ENCODE peak calls at places on chromosomes 16 and 17, in six cellular contexts. One of them, this sample, is unnamed.

GRCh38 chr16:14202697-14203096 is 131.6 kb downstream of the MRTFB start:
- DNase-seq in HTR-8/SVneo: no peak
- DNase-seq in BE2C: no peak
- DNase-seq in left cardiac atrium: no peak
- DNase-seq in amniotic stem cell: no peak
- DNase-seq in upper lobe of left lung: no peak
- DNase-seq in this sample: no peak

GRCh38 chr16:12201216-12201615 is 224.7 kb downstream of the SNX29 start:
- DNase-seq in HTR-8/SVneo: no peak
- DNase-seq in upper lobe of left lung: no peak
- DNase-seq in amniotic stem cell: peak; percentile 54
- DNase-seq in BE2C: no peak
- DNase-seq in left cardiac atrium: no peak
- DNase-seq in this sample: no peak

GRCh38 chr16:48892884-48893283 is 282.9 kb upstream of the N4BP1 start:
- DNase-seq in left cardiac atrium: no peak
- DNase-seq in upper lobe of left lung: no peak
- DNase-seq in HTR-8/SVneo: no peak
- DNase-seq in amniotic stem cell: no peak
- DNase-seq in BE2C: no peak
- DNase-seq in this sample: no peak

GRCh38 chr16:30092373-30093010 is 768 bp upstream of the TBX6 start:
- DNase-seq in upper lobe of left lung: peak; percentile 95
- DNase-seq in left cardiac atrium: peak; percentile 87
- DNase-seq in BE2C: peak; percentile 88
- DNase-seq in HTR-8/SVneo: no peak
- DNase-seq in amniotic stem cell: no peak
- DNase-seq in this sample: peak; percentile 90

GRCh38 chr17:38875477-38876080 is 5.7 kb downstream of the LASP1 start:
- DNase-seq in amniotic stem cell: no peak
- DNase-seq in HTR-8/SVneo: no peak
- DNase-seq in left cardiac atrium: no peak
- DNase-seq in upper lobe of left lung: no peak
- DNase-seq in BE2C: no peak
- DNase-seq in this sample: no peak

GRCh38 chr16:1825864-1826690 is 548 bp downstream of the HAGH start:
- DNase-seq in HTR-8/SVneo: peak; percentile 28
- DNase-seq in left cardiac atrium: peak; percentile 62
- DNase-seq in amniotic stem cell: peak; percentile 43
- DNase-seq in BE2C: no peak
- DNase-seq in upper lobe of left lung: peak; percentile 53
- DNase-seq in this sample: no peak

GRCh38 chr17:62648247-62648953 is 20.9 kb downstream of the MRC2 start:
- DNase-seq in BE2C: no peak
- DNase-seq in upper lobe of left lung: peak; percentile 28
- DNase-seq in left cardiac atrium: peak; percentile 64
- DNase-seq in HTR-8/SVneo: no peak
- DNase-seq in amniotic stem cell: no peak
- DNase-seq in this sample: peak; percentile 52

GRCh38 chr17:17935321-17936271 is 36.6 kb downstream of the TOM1L2 start:
- DNase-seq in HTR-8/SVneo: peak; percentile 95
- DNase-seq in left cardiac atrium: peak; percentile 49
- DNase-seq in amniotic stem cell: peak; percentile 57
- DNase-seq in upper lobe of left lung: peak; percentile 62
- DNase-seq in BE2C: no peak
- DNase-seq in this sample: peak; percentile 75

GRCh38 chr17:58452738-58453137 is 35.4 kb upstream of the RNF43 start:
- DNase-seq in amniotic stem cell: no peak
- DNase-seq in BE2C: no peak
- DNase-seq in left cardiac atrium: no peak
- DNase-seq in HTR-8/SVneo: no peak
- DNase-seq in upper lobe of left lung: no peak
- DNase-seq in this sample: no peak

GRCh38 chr16:3049921-3050481 is 3.6 kb downstream of the MMP25 start:
- DNase-seq in left cardiac atrium: no peak
- DNase-seq in amniotic stem cell: no peak
- DNase-seq in HTR-8/SVneo: no peak
- DNase-seq in upper lobe of left lung: no peak
- DNase-seq in BE2C: no peak
- DNase-seq in this sample: no peak

GRCh38 chr17:4594406-4595349 is 10.3 kb downstream of the SMTNL2 start:
- DNase-seq in BE2C: no peak
- DNase-seq in upper lobe of left lung: peak; percentile 57
- DNase-seq in HTR-8/SVneo: no peak
- DNase-seq in amniotic stem cell: no peak
- DNase-seq in left cardiac atrium: no peak
- DNase-seq in this sample: no peak

GRCh38 chr17:15981208-15981607 is 18.3 kb downstream of the ZSWIM7 start:
- DNase-seq in upper lobe of left lung: no peak
- DNase-seq in HTR-8/SVneo: no peak
- DNase-seq in amniotic stem cell: no peak
- DNase-seq in left cardiac atrium: no peak
- DNase-seq in BE2C: no peak
- DNase-seq in this sample: no peak